ENCODE peak calls at places on chromosome X, in seven cellular contexts. C is naive thymus-derived CD4-positive, alpha-beta T cell; Y is activated naive CD4-positive, alpha-beta T cell; H is stimulated activated CD4-positive, alpha-beta T cell treated with anti-CD3 and anti-CD28 coated beads, Interleukin-2, amount 100 ng/mL, for 48 hours; O is hepatocyte; N is BJ; E is thoracic aorta. S is an unnamed sample.

GRCh38 chrX:110172215-110172614 is 145.7 kb downstream of the AMMECR1 start:
- DNase-seq in C (no peak), H (no peak), E (no peak), O (no peak), Y (no peak), N (no peak), S (no peak)

GRCh38 chrX:68570598-68570997 is 71.7 kb downstream of the YIPF6 start:
- DNase-seq in Y (no peak), H (no peak), O (no peak), C (no peak), N (no peak), E (no peak), S (no peak)

GRCh38 chrX:128739539-128739938 is 687.3 kb upstream of the ACTRT1 start:
- DNase-seq in C (no peak), Y (no peak), O (no peak), H (no peak), E (no peak), N (no peak), S (no peak)

GRCh38 chrX:120308959-120309872 is 2.0 kb downstream of the TMEM255A start:
- DNase-seq in O (peak; percentile 76), Y (peak; percentile 10), H (peak; percentile 35), E (peak; percentile 6), C (peak; percentile 67), N (no peak), S (peak; percentile 53)

GRCh38 chrX:69139516-69139915 is 25.7 kb downstream of the PJA1 start:
- DNase-seq in O (no peak), Y (no peak), H (no peak), N (no peak), E (no peak), C (no peak), S (no peak)

GRCh38 chrX:1313788-1314187 is 22.8 kb upstream of the IL3RA start:
- DNase-seq in E (no peak), O (no peak), Y (no peak), H (no peak), C (no peak), N (no peak), S (no peak)

GRCh38 chrX:34778961-34779360 is 121.9 kb upstream of the TMEM47 start:
- DNase-seq in Y (no peak), O (no peak), H (no peak), E (no peak), N (peak; percentile 46), C (no peak), S (no peak)

GRCh38 chrX:125778256-125778655 is 387.8 kb downstream of the DCAF12L2 start:
- DNase-seq in O (no peak), H (no peak), Y (no peak), C (no peak), E (no peak), N (no peak), S (no peak)

GRCh38 chrX:35380808-35381700 is 417.1 kb upstream of the MAGEB16 start:
- DNase-seq in Y (no peak), C (no peak), H (no peak), E (no peak), N (no peak), O (peak; percentile 39), S (no peak)

GRCh38 chrX:19303216-19303880 is 40.4 kb upstream of the PDHA1 start:
- DNase-seq in C (no peak), Y (no peak), E (peak; percentile 51), N (peak; percentile 0), H (no peak), O (peak; percentile 48), S (no peak)

GRCh38 chrX:73850124-73851013 is 287.4 kb downstream of the CHIC1 start:
- DNase-seq in Y (no peak), O (peak; percentile 13), N (no peak), C (peak; percentile 11), H (no peak), E (no peak), S (no peak)

GRCh38 chrX:127011629-127012028 is 192.1 kb downstream of the PRR32 start:
- DNase-seq in N (no peak), C (no peak), O (no peak), Y (no peak), H (no peak), E (no peak), S (no peak)

GRCh38 chrX:129693343-129693742 is 38.6 kb upstream of the APLN start:
- DNase-seq in C (no peak), N (no peak), Y (no peak), E (no peak), O (peak; percentile 23), H (no peak), S (no peak)

GRCh38 chrX:13646154-13646549 is 6.8 kb upstream of the TCEANC start:
- DNase-seq in C (peak; percentile 12), E (no peak), N (no peak), Y (no peak), H (peak; percentile 31), O (peak; percentile 75), S (no peak)

GRCh38 chrX:149145845-149146285 is 359.2 kb downstream of the IDS start:
- DNase-seq in C (no peak), N (no peak), Y (no peak), O (no peak), E (no peak), H (no peak), S (no peak)

GRCh38 chrX:140250363-140250762 is 254.5 kb downstream of the SOX3 start:
- DNase-seq in C (no peak), N (no peak), E (no peak), Y (no peak), O (no peak), H (no peak), S (no peak)

GRCh38 chrX:130975947-130976346 is 72.9 kb upstream of the ENOX2 start:
- DNase-seq in E (no peak), H (peak; percentile 7), Y (no peak), C (peak; percentile 18), O (peak; percentile 70), N (no peak), S (no peak)

GRCh38 chrX:48683411-48683982 is at the start of gene WAS:
- DNase-seq in O (no peak), H (peak; percentile 24), N (no peak), E (no peak), C (peak; percentile 63), Y (no peak), S (no peak)

S was measured in gastrocnemius medialis.